ENCODE peak calls at places on chromosomes 4 and X, in eight cellular contexts. E is HT1080; C is hypothalamus; Y is fibroblast of lung; N is NCI-H1092 treated with DMSO at 0.1 percent for 48 hours; A is activated T-cell treated with anti-CD3 and anti-CD28 coated beads, Interleukin-2, amount 50 U/mL, for 72 hours; J is MCF 10A; V is NCI-H460. P is an unnamed sample.

GRCh38 chrX:38929966-38930421 is 128.7 kb downstream of the MID1IP1 start:
- DNase-seq in E (peak), C (no peak), Y (peak), N (no peak), A (no peak), J (peak), V (no peak), P (no peak)

GRCh38 chr4:16337936-16338335 is 111.7 kb upstream of the TAPT1 start:
- DNase-seq in E (peak), C (no peak), Y (no peak), N (no peak), A (no peak), J (peak), V (no peak), P (no peak)

GRCh38 chr4:26815686-26816085 is 45.0 kb upstream of the STIM2 start:
- DNase-seq in E (no peak), C (no peak), Y (no peak), N (no peak), A (no peak), J (no peak), V (no peak), P (no peak)

GRCh38 chr4:8729408-8730149 is 137.0 kb downstream of the CPZ start:
- DNase-seq in E (no peak), C (no peak), Y (no peak), N (no peak), A (no peak), J (no peak), V (no peak), P (no peak)

GRCh38 chr4:125664091-125664767 is 349.5 kb downstream of the FAT4 start:
- DNase-seq in E (no peak), C (no peak), Y (no peak), N (no peak), A (no peak), J (no peak), V (no peak), P (no peak)

GRCh38 chr4:37066149-37066548 is 178.4 kb upstream of the NWD2 start:
- DNase-seq in E (no peak), C (no peak), Y (no peak), N (no peak), A (no peak), J (peak), V (no peak), P (no peak)

GRCh38 chr4:72430050-72430449 is 139.0 kb downstream of the ADAMTS3 start:
- DNase-seq in E (peak), C (no peak), Y (peak), N (no peak), A (no peak), J (peak), V (no peak), P (no peak)

GRCh38 chr4:118327554-118328241 is 25.1 kb downstream of the PRSS12 start:
- DNase-seq in E (no peak), C (no peak), Y (peak), N (no peak), A (no peak), J (no peak), V (no peak), P (no peak)

GRCh38 chr4:36432556-36432955 is 151.1 kb downstream of the DTHD1 start:
- DNase-seq in E (peak), C (no peak), Y (no peak), N (no peak), A (no peak), J (no peak), V (no peak), P (no peak)

GRCh38 chr4:8540991-8541390 is 39.2 kb upstream of the GPR78 start:
- DNase-seq in E (no peak), C (no peak), Y (no peak), N (no peak), A (no peak), J (no peak), V (no peak), P (no peak)

GRCh38 chrX:7435822-7436221 is 287.9 kb upstream of the PUDP start:
- DNase-seq in E (no peak), C (no peak), Y (no peak), N (no peak), A (no peak), J (peak), V (no peak), P (no peak)

GRCh38 chr4:72390409-72390808 is 178.6 kb downstream of the ADAMTS3 start:
- DNase-seq in E (peak), C (no peak), Y (peak), N (no peak), A (no peak), J (peak), V (no peak), P (no peak)

GRCh38 chr4:16205298-16206164 is 20.7 kb downstream of the TAPT1 start:
- DNase-seq in E (peak), C (no peak), Y (no peak), N (peak), A (no peak), J (peak), V (no peak), P (no peak)

GRCh38 chr4:123418486-123418931 is 21.9 kb downstream of the SPRY1 start:
- DNase-seq in E (peak), C (no peak), Y (peak), N (peak), A (no peak), J (peak), V (no peak), P (no peak)

GRCh38 chr4:17701146-17701859 is 80.1 kb downstream of the FAM184B start:
- DNase-seq in E (no peak), C (no peak), Y (no peak), N (no peak), A (no peak), J (no peak), V (no peak), P (no peak)

P was measured in Panc1.